ENCODE peak calls at places on chromosome 1, in nine cellular contexts. Y is fibroblast of villous mesenchyme; C is heart left ventricle; H is activated T-cell treated with anti-CD3 and anti-CD28 coated beads, Interleukin-2, amount 50 U/mL, for 72 hours; R is central memory CD4-positive, alpha-beta T cell; L is NCI-H2081; F is kidney; P is choroid plexus epithelial cell; Q is HTR-8/SVneo. N is an unnamed sample.

GRCh38 chr1:56125316-56125715 is 454.0 kb downstream of the PLPP3 start:
- DNase-seq in Y (no peak), C (no peak), H (no peak), R (no peak), L (no peak), F (no peak), P (no peak), Q (no peak), N (no peak)

GRCh38 chr1:178172939-178173338 is 79.0 kb downstream of the RASAL2 start:
- DNase-seq in Y (peak; percentile 37), C (no peak), H (no peak), R (no peak), L (no peak), F (no peak), P (peak; percentile 57), Q (no peak), N (peak; percentile 52)

GRCh38 chr1:20058531-20058930 is 11.5 kb upstream of the PLA2G5 start:
- DNase-seq in Y (peak; percentile 48), C (no peak), H (peak; percentile 48), R (no peak), L (no peak), F (no peak), P (peak; percentile 52), Q (peak; percentile 24), N (peak; percentile 73)

GRCh38 chr1:221138516-221138915 is 259.3 kb downstream of the HLX start:
- DNase-seq in Y (no peak), C (no peak), H (no peak), R (no peak), L (no peak), F (no peak), P (no peak), Q (no peak), N (no peak)

GRCh38 chr1:203025721-203026665 is at the start of gene PPFIA4:
- DNase-seq in Y (peak; percentile 80), C (peak; percentile 89), H (peak; percentile 95), R (peak; percentile 78), L (peak; percentile 92), F (peak; percentile 94), P (peak; percentile 84), Q (peak; percentile 87), N (peak; percentile 84)

GRCh38 chr1:2567083-2567679 is 11.0 kb downstream of the TNFRSF14 start:
- DNase-seq in Y (no peak), C (no peak), H (no peak), R (no peak), L (no peak), F (peak; percentile 69), P (no peak), Q (no peak), N (no peak)

GRCh38 chr1:8873506-8874229 is 4.8 kb downstream of the ENO1 start:
- DNase-seq in Y (peak; percentile 97), C (peak; percentile 69), H (peak; percentile 81), R (peak; percentile 26), L (no peak), F (peak; percentile 92), P (peak; percentile 98), Q (peak; percentile 88), N (peak; percentile 97)

GRCh38 chr1:234188454-234188792 is 184.8 kb upstream of the COA6 start:
- DNase-seq in Y (no peak), C (no peak), H (peak; percentile 17), R (no peak), L (no peak), F (no peak), P (no peak), Q (no peak), N (no peak)

GRCh38 chr1:27503033-27503432 is 13.1 kb upstream of the WASF2 start:
- DNase-seq in Y (no peak), C (no peak), H (no peak), R (no peak), L (no peak), F (no peak), P (no peak), Q (no peak), N (no peak)

GRCh38 chr1:147892731-147893214 is 9.8 kb upstream of the GJA8 start:
- DNase-seq in Y (peak; percentile 61), C (no peak), H (peak; percentile 25), R (peak; percentile 21), L (peak; percentile 47), F (no peak), P (peak; percentile 79), Q (peak; percentile 34), N (peak; percentile 79)